ENCODE peak calls at places on chromosomes 7 and 10, in nine cellular contexts. G is right lobe of liver, O is adrenal gland, J is tibial nerve, Z is HCT116, L is IMR-90, U is GM12891, V is body of pancreas, H is spleen. S is an unnamed sample.

GRCh38 chr10:31873724-31874123 is 54.9 kb downstream of the ARHGAP12 start:
- DNase-seq in Z (no peak), L (no peak), V (no peak), J (no peak), U (no peak), O (no peak), H (no peak), G (no peak), S (no peak)

GRCh38 chr7:35848728-35849127 is 47.9 kb downstream of the SEPTIN7 start:
- DNase-seq in H (no peak), L (no peak), G (no peak), O (no peak), J (no peak), U (no peak), Z (no peak), V (no peak), S (no peak)

GRCh38 chr10:60336901-60337630 is 52.6 kb downstream of the ANK3 start:
- DNase-seq in O (no peak), U (no peak), Z (no peak), V (no peak), H (no peak), G (no peak), J (no peak), L (no peak), S (no peak)

GRCh38 chr10:113644185-113645120 is 19.4 kb downstream of the NRAP start:
- DNase-seq in L (peak), G (no peak), Z (no peak), U (no peak), O (no peak), H (no peak), V (no peak), J (no peak), S (no peak)

GRCh38 chr7:114703677-114704076 is 218.2 kb upstream of the MDFIC start:
- DNase-seq in O (peak), Z (no peak), G (no peak), L (peak), U (no peak), V (no peak), H (no peak), J (no peak), S (no peak)

GRCh38 chr10:55024718-55025117 is 223.7 kb upstream of the PCDH15 start:
- DNase-seq in O (peak), L (no peak), G (no peak), J (no peak), H (no peak), U (no peak), V (no peak), Z (no peak), S (no peak)

GRCh38 chr10:33179056-33179455 is 155.4 kb downstream of the NRP1 start:
- DNase-seq in J (no peak), U (no peak), O (no peak), L (peak), V (no peak), H (no peak), Z (no peak), G (no peak), S (no peak)

GRCh38 chr7:72919256-72919775 is 5.6 kb upstream of the POM121 start:
- DNase-seq in L (no peak), U (no peak), V (no peak), G (no peak), O (peak), H (no peak), Z (no peak), J (no peak), S (no peak)

GRCh38 chr10:107971973-107972372 is 807.5 kb upstream of the SORCS1 start:
- DNase-seq in V (no peak), G (no peak), J (no peak), O (no peak), H (no peak), Z (no peak), U (no peak), L (no peak), S (no peak)

GRCh38 chr10:6144609-6145413 is 56.0 kb downstream of the RBM17 start:
- DNase-seq in U (peak), G (peak), Z (peak), H (peak), V (peak), L (peak), J (peak), O (peak), S (peak)
- TF ChIP-seq POLR2A in U (peak), G (peak), Z (peak), H (peak), V (peak), L (peak), J (peak), O (peak), S (peak)

GRCh38 chr10:80196270-80196949 is 8.9 kb downstream of the ANXA11 start:
- DNase-seq in H (peak), G (peak), L (peak), J (no peak), V (peak), O (peak), U (no peak), Z (peak), S (no peak)
- TF ChIP-seq POLR2A in H (no peak), G (peak), L (no peak), J (no peak), V (peak), O (no peak), U (no peak), Z (no peak), S (no peak)

GRCh38 chr10:93305122-93305521 is 177.0 kb downstream of the MYOF start:
- DNase-seq in H (no peak), O (no peak), U (no peak), J (no peak), Z (no peak), V (no peak), L (no peak), G (no peak), S (no peak)
- TF ChIP-seq POLR2A in H (no peak), O (no peak), U (no peak), J (no peak), Z (no peak), V (no peak), L (no peak), G (no peak), S (no peak)

GRCh38 chr7:100478966-100479660 is at the start of gene TSC22D4:
- DNase-seq in J (peak), L (peak), V (peak), U (peak), H (peak), Z (peak), O (peak), G (peak), S (peak)
- TF ChIP-seq POLR2A in J (peak), L (peak), V (peak), U (peak), H (peak), Z (no peak), O (peak), G (peak), S (peak)

GRCh38 chr7:128883622-128884549 is 21.2 kb downstream of the ATP6V1F start:
- DNase-seq in V (peak), J (peak), H (peak), U (peak), G (peak), L (peak), O (peak), Z (peak), S (peak)
- TF ChIP-seq POLR2A in V (peak), J (no peak), H (no peak), U (no peak), G (no peak), L (no peak), O (no peak), Z (no peak), S (no peak)

GRCh38 chr7:74364061-74364460 is 74.9 kb downstream of the CLIP2 start:
- DNase-seq in G (no peak), O (no peak), J (no peak), U (no peak), H (no peak), Z (no peak), V (no peak), L (no peak), S (no peak)
- TF ChIP-seq POLR2A in G (no peak), O (no peak), J (no peak), U (no peak), H (no peak), Z (no peak), V (no peak), L (no peak), S (no peak)

DNA sequence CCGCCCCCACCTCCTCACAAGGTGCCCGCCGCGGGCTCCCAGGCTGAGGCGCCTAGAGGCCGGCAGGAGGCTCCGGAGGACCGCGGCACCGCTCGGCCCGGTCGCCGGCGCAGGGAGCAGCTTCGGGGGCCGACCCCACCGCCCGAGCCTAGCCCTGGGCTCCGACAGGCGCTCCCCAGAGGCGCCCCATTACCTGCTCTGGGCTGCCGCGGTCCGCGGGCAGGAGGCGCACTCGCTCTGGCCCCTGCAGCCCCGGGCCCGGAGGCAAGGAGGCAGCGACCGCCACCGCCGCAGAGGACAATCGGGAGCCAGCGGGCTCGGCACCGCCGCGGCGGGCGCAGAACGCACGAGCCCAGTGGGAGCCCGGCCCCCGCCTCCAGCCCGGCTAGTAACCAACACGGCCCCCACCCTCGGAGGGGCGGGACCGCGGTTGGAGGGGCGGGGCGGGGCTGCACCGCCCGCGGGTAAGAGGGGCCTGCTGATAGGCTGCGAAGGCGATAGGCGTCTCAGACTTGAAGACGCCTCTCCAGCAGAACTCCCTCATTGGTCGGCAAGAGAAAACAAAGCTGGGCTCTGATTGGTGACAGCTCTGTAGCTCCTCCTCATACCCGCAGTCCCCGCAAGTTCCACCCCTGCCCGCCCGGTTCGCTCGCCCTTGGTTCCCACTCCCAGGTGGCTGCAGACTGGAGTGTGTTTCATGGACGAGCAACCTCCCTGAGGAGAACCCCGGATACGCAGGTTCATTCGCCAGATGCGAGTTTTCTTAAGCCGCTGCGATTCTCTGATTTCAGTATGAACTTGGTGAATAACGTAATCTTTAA is at the start of gene MPP7:
- DNase-seq in U (peak), L (peak), J (peak), G (peak), H (peak), V (peak), Z (peak), O (peak), S (peak)
- TF ChIP-seq POLR2A in U (no peak), L (no peak), J (no peak), G (no peak), H (no peak), V (peak), Z (no peak), O (peak), S (no peak)